ENCODE peak calls at places on chromosomes 3 and 15, in four cellular contexts. L is activated CD8-positive, alpha-beta memory T cell treated with anti-CD3 and anti-CD28 coated beads, Interleukin-2, amount 10 ng/mL, durations not matched to agents 7 days and 5 days; X is GM03348; B is Karpas-422. Y is an unnamed sample.

GRCh38 chr3:189981668-189982067 is 139.0 kb downstream of the P3H2 start:
- DNase-seq in X (peak), B (no peak), L (no peak), Y (no peak)

GRCh38 chr3:157360044-157360443 is 76.6 kb upstream of the PTX3 start:
- DNase-seq in L (no peak), X (peak), B (no peak), Y (no peak)

GRCh38 chr3:128482175-128482856 is 10.7 kb downstream of the GATA2 start:
- DNase-seq in B (no peak), L (no peak), X (peak), Y (no peak)

GRCh38 chr3:120823156-120823555 is 80.6 kb downstream of the GTF2E1 start:
- DNase-seq in B (no peak), X (no peak), L (no peak), Y (no peak)

GRCh38 chr15:73867956-73868355 is 5.4 kb upstream of the TBC1D21 start:
- DNase-seq in X (no peak), L (no peak), B (no peak), Y (no peak)

GRCh38 chr3:187750041-187750512 is 4.8 kb upstream of the BCL6 start:
- DNase-seq in X (no peak), B (peak), L (no peak), Y (no peak)

GRCh38 chr3:194732617-194733016 is 46.9 kb downstream of the FAM43A start:
- DNase-seq in B (peak), X (no peak), L (no peak), Y (no peak)

GRCh38 chr3:128343287-128344045 is 123.2 kb downstream of the DNAJB8 start:
- DNase-seq in L (no peak), X (peak), B (no peak), Y (no peak)

Y was measured in activated naive CD4-positive, alpha-beta T cell treated with Interleukin-2 at 50 U/mL for 16 hours.